ENCODE peak calls at places on chromosome X, in nine cellular contexts. W is CD4-positive, alpha-beta memory T cell; D is dorsolateral prefrontal cortex; R is fibroblast of mammary gland; A is CD8-positive, alpha-beta T cell; Q is G401; S is BE2C; C is GF-D8; N is substantia nigra. P is an unnamed sample.

GRCh38 chrX:150575415-150575814 is 7.0 kb downstream of the MTM1 start:
- DNase-seq in R (peak; percentile 55), C (no peak), A (peak; percentile 17), Q (no peak), S (no peak), D (no peak), N (no peak), W (peak; percentile 85), P (no peak)

GRCh38 chrX:153445856-153446635 is at the start of gene TREX2:
- DNase-seq in R (no peak), S (no peak), N (no peak), W (no peak), A (no peak), C (no peak), D (no peak), Q (no peak), P (no peak)

GRCh38 chrX:125150231-125150630 is 169.4 kb upstream of the TEX13C start:
- DNase-seq in Q (no peak), A (no peak), S (no peak), N (no peak), C (no peak), W (no peak), R (no peak), D (no peak), P (no peak)

GRCh38 chrX:12910424-12910823 is 4.0 kb downstream of the TLR8 start:
- DNase-seq in C (no peak), D (no peak), R (no peak), W (no peak), S (no peak), Q (no peak), A (no peak), N (no peak), P (no peak)

GRCh38 chrX:71992711-71993110 is 82.1 kb downstream of the NHSL2 start:
- DNase-seq in S (no peak), W (peak; percentile 81), C (no peak), N (no peak), D (no peak), A (peak; percentile 35), Q (no peak), R (no peak), P (no peak)

GRCh38 chrX:93875621-93876282 is 201.7 kb downstream of the FAM133A start:
- DNase-seq in W (no peak), N (no peak), S (no peak), Q (no peak), A (no peak), D (no peak), C (no peak), R (no peak), P (no peak)

GRCh38 chrX:68429216-68429615 is 4.1 kb downstream of the OPHN1 start:
- DNase-seq in Q (no peak), A (no peak), N (no peak), W (no peak), D (no peak), R (peak; percentile 58), C (no peak), S (no peak), P (no peak)

GRCh38 chrX:131513159-131513914 is 30.5 kb upstream of the OR13H1 start:
- DNase-seq in R (no peak), N (no peak), C (no peak), D (no peak), A (no peak), S (no peak), Q (no peak), W (no peak), P (no peak)

GRCh38 chrX:48815266-48815665 is 11.0 kb upstream of the ERAS start:
- DNase-seq in W (no peak), S (no peak), A (no peak), D (no peak), C (no peak), R (no peak), N (no peak), Q (no peak), P (no peak)

GRCh38 chrX:106201502-106202178 is 33.5 kb downstream of the PWWP3B start:
- DNase-seq in S (no peak), R (no peak), D (no peak), A (no peak), Q (no peak), C (no peak), W (no peak), N (no peak), P (no peak)

GRCh38 chrX:17613979-17614572 is 123.2 kb upstream of the SCML1 start:
- DNase-seq in D (no peak), A (no peak), S (no peak), Q (no peak), W (no peak), N (no peak), R (peak; percentile 4), C (no peak), P (no peak)

GRCh38 chrX:111560801-111561200 is 49.4 kb downstream of the SERTM2 start:
- DNase-seq in D (no peak), C (no peak), N (no peak), A (no peak), R (no peak), S (peak; percentile 71), W (no peak), Q (no peak), P (no peak)

GRCh38 chrX:150907474-150907873 is 9.0 kb upstream of the CD99L2 start:
- DNase-seq in R (no peak), S (no peak), N (no peak), A (no peak), C (no peak), W (no peak), D (no peak), Q (no peak), P (no peak)

GRCh38 chrX:17567173-17567572 is 170.1 kb upstream of the SCML1 start:
- DNase-seq in W (no peak), N (no peak), C (no peak), D (no peak), R (peak; percentile 53), S (no peak), A (no peak), Q (peak; percentile 92), P (no peak)

GRCh38 chrX:141142946-141143345 is 34.0 kb downstream of the LDOC1 start:
- DNase-seq in A (no peak), C (no peak), S (no peak), W (no peak), D (no peak), N (no peak), Q (no peak), R (peak; percentile 49), P (no peak)

GRCh38 chrX:9515973-9516538 is 51.2 kb downstream of the TBL1X start:
- DNase-seq in R (no peak), N (no peak), W (no peak), C (peak; percentile 67), D (no peak), A (no peak), S (no peak), Q (no peak), P (no peak)

GRCh38 chrX:45771560-45772340 is 571.1 kb upstream of the DIPK2B start:
- DNase-seq in D (no peak), C (no peak), S (no peak), N (no peak), Q (no peak), R (peak; percentile 78), W (peak; percentile 79), A (peak; percentile 26), P (peak; percentile 9)

GRCh38 chrX:47080215-47080914 is 2.1 kb downstream of the RGN start:
- DNase-seq in C (no peak), A (no peak), W (no peak), N (no peak), S (no peak), R (no peak), Q (peak; percentile 38), D (no peak), P (no peak)

GRCh38 chrX:14872355-14872754 is 514 bp downstream of the FANCB start:
- DNase-seq in R (no peak), S (peak; percentile 4), Q (no peak), A (no peak), D (no peak), C (no peak), W (no peak), N (no peak), P (no peak)

GRCh38 chrX:82934980-82935379 is 573.1 kb upstream of the POU3F4 start:
- DNase-seq in R (no peak), A (no peak), Q (no peak), C (no peak), S (no peak), N (no peak), W (no peak), D (no peak), P (no peak)

GRCh38 chrX:23756165-23756564 is 13.1 kb upstream of the ACOT9 start:
- DNase-seq in R (peak; percentile 61), C (peak; percentile 39), D (no peak), S (peak; percentile 57), N (peak; percentile 1), W (peak; percentile 64), Q (peak; percentile 10), A (peak; percentile 38), P (peak; percentile 45)

GRCh38 chrX:4671344-4671743 is 957.9 kb upstream of the PRKX start:
- DNase-seq in S (no peak), Q (no peak), C (no peak), N (no peak), A (no peak), D (no peak), R (no peak), W (no peak), P (no peak)

GRCh38 chrX:106203315-106203714 is 35.2 kb downstream of the PWWP3B start:
- DNase-seq in C (no peak), W (no peak), D (no peak), Q (no peak), R (peak; percentile 0), S (no peak), A (no peak), N (no peak), P (no peak)

GRCh38 chrX:64975989-64976672 is at the start of gene ZC4H2:
- DNase-seq in D (peak; percentile 79), A (peak; percentile 38), W (peak; percentile 77), R (peak; percentile 77), N (peak; percentile 67), C (no peak), Q (peak; percentile 90), S (peak; percentile 75), P (peak; percentile 90)

GRCh38 chrX:68175569-68175968 is 257.7 kb downstream of the OPHN1 start:
- DNase-seq in D (no peak), C (no peak), W (no peak), N (no peak), A (no peak), Q (no peak), S (no peak), R (peak; percentile 93), P (no peak)

GRCh38 chrX:95346854-95347253 is 1337.8 kb upstream of the DIAPH2 start:
- DNase-seq in N (no peak), W (no peak), C (no peak), D (no peak), Q (no peak), A (no peak), R (peak; percentile 19), S (no peak), P (no peak)

GRCh38 chrX:1434871-1435240 is 17.9 kb downstream of the ASMTL start:
- DNase-seq in W (peak; percentile 34), R (no peak), A (no peak), D (no peak), C (no peak), N (no peak), S (no peak), Q (no peak), P (no peak)

GRCh38 chrX:111868726-111869638 is 7.0 kb upstream of the TRPC5OS start:
- DNase-seq in R (no peak), C (no peak), N (no peak), W (no peak), S (no peak), D (no peak), Q (peak; percentile 21), A (no peak), P (peak; percentile 3)

GRCh38 chrX:37825225-37825842 is 22.0 kb downstream of the DYNLT3 start:
- DNase-seq in R (peak; percentile 42), C (no peak), W (peak; percentile 49), D (peak; percentile 42), A (peak; percentile 30), Q (peak; percentile 36), S (peak; percentile 26), N (peak; percentile 0), P (peak; percentile 58)

GRCh38 chrX:96182366-96182765 is 502.3 kb upstream of the DIAPH2 start:
- DNase-seq in W (no peak), R (peak; percentile 24), C (no peak), N (no peak), A (no peak), Q (no peak), D (no peak), S (no peak), P (no peak)

GRCh38 chrX:107673933-107674479 is 45.7 kb downstream of the PRPS1 start:
- DNase-seq in R (peak; percentile 95), W (peak; percentile 97), S (no peak), A (peak; percentile 80), D (no peak), Q (no peak), N (peak; percentile 0), C (peak; percentile 78), P (peak; percentile 42)

P was measured in Ammon's horn.